ENCODE peak calls at places on chromosome 9, in five cellular contexts. One of them, this sample, is unnamed.

GRCh38 chr9:113261917-113262671 is 13.3 kb downstream of the CDC26 start:
- DNase-seq in ACHN: peak; percentile 35
- DNase-seq in NCI-H345: no peak
- DNase-seq in WERI-Rb-1: no peak
- DNase-seq in Calu3: no peak
- DNase-seq in this sample: no peak

GRCh38 chr9:77449177-77450092 is 198.7 kb downstream of the GNA14 start:
- DNase-seq in WERI-Rb-1: no peak
- DNase-seq in ACHN: no peak
- DNase-seq in Calu3: peak; percentile 35
- DNase-seq in NCI-H345: no peak
- DNase-seq in this sample: no peak

GRCh38 chr9:65410926-65411325 is 125.9 kb upstream of the FOXD4L5 start:
- DNase-seq in Calu3: no peak
- DNase-seq in ACHN: no peak
- DNase-seq in NCI-H345: no peak
- DNase-seq in WERI-Rb-1: no peak
- DNase-seq in this sample: no peak

GRCh38 chr9:80841888-80842287 is 847.5 kb downstream of the TLE1 start:
- DNase-seq in ACHN: no peak
- DNase-seq in WERI-Rb-1: no peak
- DNase-seq in NCI-H345: no peak
- DNase-seq in Calu3: no peak
- DNase-seq in this sample: no peak

GRCh38 chr9:136328622-136329041 is 1.3 kb downstream of the GPSM1 start:
- DNase-seq in WERI-Rb-1: peak; percentile 83
- DNase-seq in ACHN: no peak
- DNase-seq in NCI-H345: no peak
- DNase-seq in Calu3: no peak
- DNase-seq in this sample: no peak

GRCh38 chr9:104808030-104808614 is 44.2 kb downstream of the NIPSNAP3B start:
- DNase-seq in Calu3: peak; percentile 8
- DNase-seq in NCI-H345: peak; percentile 69
- DNase-seq in WERI-Rb-1: peak; percentile 60
- DNase-seq in ACHN: peak; percentile 18
- DNase-seq in this sample: no peak

GRCh38 chr9:131500377-131500776 is 2.3 kb upstream of the POMT1 start:
- DNase-seq in NCI-H345: no peak
- DNase-seq in Calu3: no peak
- DNase-seq in WERI-Rb-1: no peak
- DNase-seq in ACHN: no peak
- DNase-seq in this sample: no peak

GRCh38 chr9:38046669-38047300 is 22.2 kb downstream of the SHB start:
- DNase-seq in NCI-H345: no peak
- DNase-seq in WERI-Rb-1: no peak
- DNase-seq in Calu3: peak; percentile 32
- DNase-seq in ACHN: peak; percentile 73
- DNase-seq in this sample: peak; percentile 64

GRCh38 chr9:14956162-14956561 is 45.9 kb upstream of the FREM1 start:
- DNase-seq in Calu3: no peak
- DNase-seq in NCI-H345: no peak
- DNase-seq in ACHN: no peak
- DNase-seq in WERI-Rb-1: no peak
- DNase-seq in this sample: no peak

GRCh38 chr9:116075191-116075590 is 78.4 kb upstream of the PAPPA start:
- DNase-seq in WERI-Rb-1: no peak
- DNase-seq in Calu3: no peak
- DNase-seq in ACHN: no peak
- DNase-seq in NCI-H345: no peak
- DNase-seq in this sample: no peak

GRCh38 chr9:2907401-2907800 is 63.5 kb upstream of the PUM3 start:
- DNase-seq in ACHN: no peak
- DNase-seq in WERI-Rb-1: no peak
- DNase-seq in Calu3: no peak
- DNase-seq in NCI-H345: no peak
- DNase-seq in this sample: no peak

GRCh38 chr9:132743886-132744544 is 73.8 kb downstream of the GTF3C4 start:
- DNase-seq in WERI-Rb-1: peak; percentile 28
- DNase-seq in ACHN: no peak
- DNase-seq in Calu3: no peak
- DNase-seq in NCI-H345: no peak
- DNase-seq in this sample: no peak

GRCh38 chr9:130447193-130447816 is 2.5 kb downstream of the ASS1 start:
- DNase-seq in ACHN: no peak
- DNase-seq in Calu3: no peak
- DNase-seq in NCI-H345: no peak
- DNase-seq in WERI-Rb-1: no peak
- DNase-seq in this sample: no peak

GRCh38 chr9:124297553-124297905 is 39.8 kb downstream of the NEK6 start:
- DNase-seq in WERI-Rb-1: no peak
- DNase-seq in ACHN: peak; percentile 90
- DNase-seq in Calu3: peak; percentile 82
- DNase-seq in NCI-H345: no peak
- DNase-seq in this sample: peak; percentile 87

GRCh38 chr9:133023117-133023890 is 7.5 kb upstream of the GTF3C5 start:
- DNase-seq in Calu3: no peak
- DNase-seq in ACHN: no peak
- DNase-seq in WERI-Rb-1: peak; percentile 41
- DNase-seq in NCI-H345: no peak
- DNase-seq in this sample: no peak

GRCh38 chr9:99336531-99336930 is 114.4 kb downstream of the SEC61B start:
- DNase-seq in NCI-H345: no peak
- DNase-seq in ACHN: no peak
- DNase-seq in Calu3: no peak
- DNase-seq in WERI-Rb-1: no peak
- DNase-seq in this sample: no peak

GRCh38 chr9:70490478-70490877 is 76.0 kb upstream of the KLF9 start:
- DNase-seq in Calu3: no peak
- DNase-seq in WERI-Rb-1: no peak
- DNase-seq in ACHN: no peak
- DNase-seq in NCI-H345: no peak
- DNase-seq in this sample: no peak

GRCh38 chr9:79384091-79384490 is 187.7 kb upstream of the TLE4 start:
- DNase-seq in Calu3: no peak
- DNase-seq in ACHN: no peak
- DNase-seq in WERI-Rb-1: no peak
- DNase-seq in NCI-H345: no peak
- DNase-seq in this sample: no peak

GRCh38 chr9:82673904-82674303 is 389.0 kb downstream of the RASEF start:
- DNase-seq in Calu3: no peak
- DNase-seq in ACHN: no peak
- DNase-seq in WERI-Rb-1: no peak
- DNase-seq in NCI-H345: no peak
- DNase-seq in this sample: no peak

GRCh38 chr9:93143830-93144530 is 9.9 kb upstream of the NINJ1 start:
- DNase-seq in WERI-Rb-1: no peak
- DNase-seq in NCI-H345: no peak
- DNase-seq in ACHN: no peak
- DNase-seq in Calu3: no peak
- DNase-seq in this sample: no peak

GRCh38 chr9:26744362-26744965 is 148.1 kb downstream of the CAAP1 start:
- DNase-seq in ACHN: peak; percentile 44
- DNase-seq in WERI-Rb-1: no peak
- DNase-seq in NCI-H345: peak; percentile 5
- DNase-seq in Calu3: peak; percentile 2
- DNase-seq in this sample: peak; percentile 9

GRCh38 chr9:4826417-4827166 is 33.8 kb downstream of the RCL1 start:
- DNase-seq in WERI-Rb-1: no peak
- DNase-seq in ACHN: no peak
- DNase-seq in Calu3: no peak
- DNase-seq in NCI-H345: no peak
- DNase-seq in this sample: no peak

GRCh38 chr9:13354733-13355132 is 75.2 kb upstream of the MPDZ start:
- DNase-seq in WERI-Rb-1: no peak
- DNase-seq in ACHN: no peak
- DNase-seq in NCI-H345: peak; percentile 39
- DNase-seq in Calu3: no peak
- DNase-seq in this sample: no peak

GRCh38 chr9:37998881-37999311 is 70.1 kb downstream of the SHB start:
- DNase-seq in ACHN: no peak
- DNase-seq in Calu3: no peak
- DNase-seq in NCI-H345: no peak
- DNase-seq in WERI-Rb-1: no peak
- DNase-seq in this sample: no peak

GRCh38 chr9:131752231-131752884 is 12.5 kb upstream of the RAPGEF1 start:
- DNase-seq in WERI-Rb-1: no peak
- DNase-seq in NCI-H345: no peak
- DNase-seq in Calu3: no peak
- DNase-seq in ACHN: no peak
- DNase-seq in this sample: no peak

GRCh38 chr9:114364123-114364522 is 23.7 kb downstream of the AKNA start:
- DNase-seq in Calu3: no peak
- DNase-seq in NCI-H345: no peak
- DNase-seq in WERI-Rb-1: no peak
- DNase-seq in ACHN: peak; percentile 81
- DNase-seq in this sample: peak; percentile 98

GRCh38 chr9:76292246-76292645 is 102.0 kb downstream of the RFK start:
- DNase-seq in Calu3: no peak
- DNase-seq in NCI-H345: no peak
- DNase-seq in ACHN: no peak
- DNase-seq in WERI-Rb-1: peak; percentile 59
- DNase-seq in this sample: no peak

This sample was measured in kidney glomerular epithelial cell.